ENCODE peak calls at places on chromosomes 7 and 10, in seven cellular contexts. M is CD4-positive, CD25-positive, alpha-beta regulatory T cell; N is hepatocyte; E is lower lobe of right lung; P is suprapubic skin; Y is HCT116; F is adrenal gland. T is an unnamed sample. For H3K36me3, the result is how much of the 10 kb centered on the place peaks cover.

GRCh38 chr7:55209366-55209765 is 155.8 kb upstream of the LANCL2 start:
- DNase-seq in E (no peak), P (no peak), M (no peak), F (no peak), Y (no peak), N (peak), T (no peak)

GRCh38 chr7:103011650-103012049 is 62.9 kb downstream of the FBXL13 start:
- DNase-seq in N (no peak), E (no peak), Y (no peak), F (no peak), M (no peak), P (no peak), T (no peak)

GRCh38 chr7:24751484-24751883 is 5.8 kb downstream of the GSDME start:
- DNase-seq in Y (no peak), F (no peak), P (no peak), E (no peak), M (no peak), N (no peak), T (no peak)

GRCh38 chr10:98312349-98312748 is 44.4 kb upstream of the LOXL4 start:
- DNase-seq in E (no peak), F (no peak), Y (no peak), N (no peak), P (no peak), M (no peak), T (no peak)

GRCh38 chr10:69237528-69238159 is 17.5 kb downstream of the HKDC1 start:
- DNase-seq in F (peak), M (peak), P (peak), Y (peak), N (peak), E (peak), T (peak)

GRCh38 chr7:85119934-85120333 is 66.9 kb downstream of the SEMA3D start:
- DNase-seq in F (no peak), E (no peak), P (no peak), M (no peak), Y (no peak), N (no peak), T (no peak)

GRCh38 chr10:129938460-129938859 is 25.6 kb downstream of the EBF3 start:
- DNase-seq in E (no peak), M (no peak), P (no peak), N (no peak), Y (no peak), F (no peak), T (no peak)

GRCh38 chr7:139730746-139731612 is 46.8 kb downstream of the HIPK2 start:
- DNase-seq in P (no peak), Y (no peak), E (peak), F (peak), M (peak), N (no peak), T (no peak)

GRCh38 chr7:31100445-31100844 is 48.3 kb downstream of the ADCYAP1R1 start:
- DNase-seq in E (no peak), P (no peak), N (no peak), Y (no peak), F (no peak), M (no peak), T (no peak)

GRCh38 chr7:27194641-27195379 is 5.1 kb downstream of the HOXA13 start:
- DNase-seq in P (peak), N (no peak), F (no peak), Y (no peak), M (no peak), E (no peak), T (no peak)

DNA sequence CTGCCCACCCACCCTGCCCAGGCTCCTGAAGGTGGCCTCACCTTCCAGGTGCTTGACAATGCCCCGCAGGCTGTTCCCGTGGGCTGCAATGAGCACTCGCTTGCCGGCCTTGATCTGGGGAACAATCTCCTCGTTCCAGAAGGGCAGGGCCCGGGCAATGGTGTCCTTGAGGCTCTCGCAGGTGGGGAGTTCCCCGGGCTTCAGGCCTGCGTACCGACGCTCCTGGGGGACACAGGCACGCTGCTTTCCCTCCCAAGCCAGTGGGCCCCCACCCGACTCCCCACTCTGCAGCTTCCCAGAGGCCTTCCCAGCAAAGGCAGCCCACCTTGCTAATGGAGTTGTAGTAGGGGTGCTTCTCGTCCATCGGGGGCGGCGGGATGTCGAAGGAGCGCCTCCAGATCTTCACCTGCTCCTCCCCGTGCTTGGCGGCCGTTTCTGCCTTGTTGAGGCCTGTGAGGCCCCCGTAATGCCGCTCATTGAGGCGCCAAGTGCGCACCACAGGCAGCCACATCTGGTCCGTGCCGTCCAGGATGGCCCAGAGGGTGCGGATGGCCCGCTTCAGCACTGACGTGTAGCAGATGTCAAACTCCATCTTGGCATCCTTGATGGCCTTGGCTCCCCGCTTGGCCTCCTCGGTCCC is 456 bp downstream of the PGAM2 start:
- DNase-seq in M (no peak), Y (no peak), F (no peak), N (no peak), P (peak), E (peak), T (peak)
- H3K4me3 ChIP-seq in M (no peak), Y (no peak), F (no peak), N (no peak), P (no peak), E (no peak), T (peak)

GRCh38 chr10:4279649-4280048 is 494.6 kb upstream of the KLF6 start:
- DNase-seq in Y (no peak), F (no peak), N (no peak), P (no peak), E (no peak), M (no peak), T (no peak)

GRCh38 chr10:4278161-4278560 is 493.2 kb upstream of the KLF6 start:
- DNase-seq in N (no peak), E (no peak), M (no peak), F (no peak), P (no peak), Y (no peak), T (no peak)

GRCh38 chr10:4271193-4271592 is 486.2 kb upstream of the KLF6 start:
- DNase-seq in N (no peak), E (no peak), M (no peak), P (no peak), F (no peak), Y (no peak), T (no peak)

GRCh38 chr10:4280481-4281206 is 495.6 kb upstream of the KLF6 start:
- DNase-seq in P (no peak), E (no peak), N (no peak), Y (no peak), M (no peak), F (no peak), T (no peak)

GRCh38 chr10:4276151-4276550 is 491.1 kb upstream of the KLF6 start:
- DNase-seq in M (no peak), P (no peak), Y (no peak), F (no peak), E (no peak), N (no peak), T (no peak)
- H3K36me3 ChIP-seq in M (under half), P (under half), Y (under half), F (under half), E (under half), N (under half), T (under half)

GRCh38 chr10:79404231-79404609 is 41.2 kb downstream of the ZCCHC24 start:
- DNase-seq in N (peak), P (peak), M (no peak), F (peak), Y (no peak), E (peak), T (peak)

GRCh38 chr10:79404690-79405131 is 40.7 kb downstream of the ZCCHC24 start:
- DNase-seq in Y (no peak), N (no peak), P (peak), M (no peak), E (peak), F (no peak), T (no peak)

GRCh38 chr10:79402951-79403350 is 42.5 kb downstream of the ZCCHC24 start:
- DNase-seq in E (peak), M (no peak), N (no peak), Y (no peak), F (no peak), P (no peak), T (no peak)

GRCh38 chr10:79402625-79402946 is 42.8 kb downstream of the ZCCHC24 start:
- DNase-seq in M (no peak), N (no peak), E (peak), Y (no peak), P (no peak), F (no peak), T (no peak)

DNA sequence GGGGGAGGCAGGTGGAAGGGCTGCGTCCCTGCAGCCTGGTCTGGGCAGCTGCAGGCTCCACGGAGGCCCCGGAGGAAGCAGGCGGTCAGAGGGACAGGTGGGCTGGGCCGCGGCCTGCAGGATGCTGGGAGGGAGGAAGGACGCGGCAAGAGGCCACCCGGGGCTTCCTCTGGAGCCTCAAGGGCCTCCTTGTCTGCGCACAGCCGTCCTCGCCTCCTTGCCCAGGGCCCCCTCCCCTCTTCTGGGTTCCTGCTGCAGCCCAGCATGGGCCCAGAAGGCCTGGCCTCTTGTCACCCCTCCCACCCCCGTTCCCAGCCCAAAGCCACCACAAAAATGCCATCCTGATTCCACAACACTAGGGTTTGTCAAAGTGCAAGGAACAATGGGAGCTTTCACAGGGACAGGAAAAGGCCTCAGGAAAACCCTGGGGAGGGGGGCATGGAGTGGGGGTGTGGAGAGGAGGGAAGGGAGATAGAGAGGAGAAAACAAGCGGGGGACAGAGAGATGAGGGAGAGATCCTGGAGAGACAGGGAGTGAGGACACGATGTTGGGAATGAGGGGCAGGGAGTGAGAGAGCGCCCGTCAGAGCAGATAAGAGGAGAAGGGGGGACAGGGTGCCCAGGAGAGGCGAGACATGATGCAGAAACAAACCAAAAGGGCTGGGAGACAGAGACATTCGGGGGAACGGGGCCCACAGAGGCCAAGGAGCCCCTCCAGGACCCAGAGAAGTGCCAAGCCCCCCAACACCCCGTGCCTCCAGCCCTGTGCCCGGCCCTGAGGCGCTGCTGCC is 41.8 kb downstream of the ZCCHC24 start:
- DNase-seq in P (peak), Y (no peak), N (no peak), E (peak), F (no peak), M (no peak), T (peak)
- H3K4me3 ChIP-seq in P (peak), Y (no peak), N (no peak), E (peak), F (no peak), M (no peak), T (no peak)

DNA sequence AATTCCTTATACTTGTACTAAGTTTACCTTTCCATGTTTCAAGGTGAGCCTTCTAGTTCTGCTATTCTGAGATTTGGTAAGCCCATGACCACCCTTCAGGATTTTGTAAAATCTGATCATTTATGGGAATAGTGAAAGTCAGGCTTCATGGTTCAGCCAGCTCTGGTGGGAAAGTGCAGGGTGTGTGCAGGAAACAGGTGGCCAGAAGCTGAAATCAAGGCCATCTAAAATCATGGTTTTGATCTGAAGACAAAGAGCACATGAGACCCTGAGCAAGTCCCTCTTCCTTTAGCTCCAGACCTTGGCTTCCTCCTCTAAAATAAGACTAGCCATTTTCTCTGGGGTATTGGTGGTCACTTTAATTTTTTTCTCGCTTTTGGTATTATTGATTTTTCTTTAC is 91.3 kb downstream of the CALD1 start:
- DNase-seq in E (no peak), M (no peak), Y (no peak), N (no peak), F (no peak), P (no peak), T (no peak)
- H3K36me3 ChIP-seq in E (under half), M (under half), Y (under half), N (under half), F (under half), P (under half), T (under half)

DNA sequence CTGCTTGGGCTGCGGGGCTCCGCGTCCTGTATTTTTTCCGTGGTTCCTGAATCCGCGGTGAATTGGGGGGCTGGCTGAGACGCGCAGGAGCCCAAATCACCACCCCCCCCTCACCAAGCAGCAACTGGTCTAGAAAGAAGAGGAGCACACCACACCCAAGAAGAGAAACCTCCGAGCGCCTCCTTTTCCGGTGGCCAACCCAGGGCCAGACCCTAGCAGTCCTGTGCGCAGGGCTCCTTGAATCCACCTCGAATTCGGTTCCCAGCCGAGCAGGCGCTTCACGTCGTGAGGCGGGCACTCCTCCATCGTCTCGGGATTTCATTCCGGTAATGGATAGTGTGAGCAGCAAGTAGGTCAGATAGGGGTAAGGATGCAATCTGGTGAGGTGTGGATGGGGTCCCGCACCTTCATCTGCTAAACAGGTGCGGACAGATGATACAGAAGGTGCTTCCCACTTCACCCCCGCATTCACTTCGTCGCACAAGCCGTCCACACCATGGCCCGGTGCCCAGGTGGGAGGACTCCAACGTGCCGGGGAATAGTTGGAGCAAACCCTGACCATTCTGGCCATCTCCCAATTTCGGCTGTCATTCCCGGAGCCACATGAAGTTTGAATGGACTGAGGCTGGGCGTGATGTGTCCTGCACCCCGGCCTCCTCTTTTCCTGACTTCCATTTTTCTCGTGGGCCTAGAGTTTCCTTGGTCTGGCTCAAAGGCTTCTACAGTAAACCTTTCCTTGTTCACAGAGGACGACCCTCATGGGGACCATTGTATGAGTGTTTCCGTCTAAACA is 19.8 kb upstream of the ZNF273 start:
- DNase-seq in N (no peak), F (peak), M (no peak), E (no peak), P (no peak), Y (no peak), T (no peak)
- H3K4me3 ChIP-seq in N (no peak), F (no peak), M (no peak), E (peak), P (peak), Y (no peak), T (no peak)

DNA sequence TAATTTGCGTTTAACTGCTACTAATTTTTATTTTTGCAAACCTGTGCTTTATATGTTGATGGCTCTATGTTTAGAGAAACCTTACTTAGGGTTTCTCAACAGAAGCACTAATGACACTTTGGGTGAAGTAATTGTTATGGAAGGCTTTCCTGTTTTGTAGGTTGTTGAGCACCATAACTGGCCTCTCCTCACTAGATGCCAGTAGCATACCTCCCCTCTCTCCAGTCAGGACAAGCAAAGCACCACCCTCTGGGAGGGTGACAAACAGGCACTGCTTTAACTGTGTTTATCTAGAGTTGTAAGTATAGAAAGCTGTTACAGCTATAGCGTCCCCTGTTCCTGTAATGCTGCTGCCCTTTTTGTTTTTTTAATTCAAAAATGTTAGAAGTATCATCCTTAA is 60.9 kb downstream of the WAC start:
- DNase-seq in P (no peak), Y (no peak), M (no peak), E (no peak), N (no peak), F (no peak), T (no peak)
- H3K36me3 ChIP-seq in P (under half), Y (under half), M (half or more), E (half or more), N (under half), F (under half), T (under half)